ENCODE peak calls at places on chromosomes 5 and 9, in seven cellular contexts. Q is K562, J is psoas muscle, S is mucosa of descending colon, N is IMR-90, C is aorta, R is cardiac muscle cell. K is an unnamed sample.

GRCh38 chr5:176447538-176447981 is 625 bp upstream of the FAF2 start:
- DNase-seq in Q (peak; percentile 56), J (no peak), S (no peak), N (no peak), C (peak; percentile 86), R (no peak), K (no peak)

GRCh38 chr5:143033535-143034260 is 263.5 kb downstream of the ARHGAP26 start:
- DNase-seq in Q (no peak), J (no peak), S (no peak), N (peak; percentile 95), C (no peak), R (peak; percentile 86), K (no peak)

GRCh38 chr5:8508196-8508595 is 639.2 kb downstream of the MTRR start:
- DNase-seq in Q (no peak), J (no peak), S (no peak), N (peak; percentile 35), C (no peak), R (no peak), K (no peak)

GRCh38 chr5:68378204-68378830 is 162.8 kb downstream of the PIK3R1 start:
- DNase-seq in Q (no peak), J (no peak), S (no peak), N (no peak), C (no peak), R (no peak), K (no peak)

GRCh38 chr9:124280176-124280691 is 22.5 kb downstream of the NEK6 start:
- DNase-seq in Q (no peak), J (no peak), S (no peak), N (peak; percentile 91), C (peak; percentile 90), R (peak; percentile 93), K (peak; percentile 56)

GRCh38 chr5:92332039-92332438 is 948.9 kb upstream of the ARRDC3 start:
- DNase-seq in Q (no peak), J (no peak), S (no peak), N (peak; percentile 55), C (no peak), R (no peak), K (no peak)

GRCh38 chr5:44708611-44709010 is 100.1 kb upstream of the MRPS30 start:
- DNase-seq in Q (no peak), J (no peak), S (no peak), N (no peak), C (no peak), R (no peak), K (no peak)

GRCh38 chr5:134116291-134116690 is 1.8 kb downstream of the TCF7 start:
- DNase-seq in Q (no peak), J (no peak), S (no peak), N (no peak), C (no peak), R (no peak), K (no peak)

GRCh38 chr9:97475079-97475478 is 26.4 kb upstream of the TMOD1 start:
- DNase-seq in Q (no peak), J (no peak), S (no peak), N (peak; percentile 89), C (no peak), R (no peak), K (no peak)

GRCh38 chr9:115204827-115205506 is 87.0 kb upstream of the TNC start:
- DNase-seq in Q (no peak), J (no peak), S (no peak), N (peak; percentile 95), C (no peak), R (peak; percentile 71), K (no peak)

GRCh38 chr5:127440831-127441230 is 76.6 kb upstream of the PRRC1 start:
- DNase-seq in Q (no peak), J (no peak), S (no peak), N (no peak), C (no peak), R (peak; percentile 6), K (no peak)

GRCh38 chr9:2662496-2662895 is 40.9 kb downstream of the VLDLR start:
- DNase-seq in Q (no peak), J (no peak), S (no peak), N (no peak), C (no peak), R (no peak), K (no peak)

DNA sequence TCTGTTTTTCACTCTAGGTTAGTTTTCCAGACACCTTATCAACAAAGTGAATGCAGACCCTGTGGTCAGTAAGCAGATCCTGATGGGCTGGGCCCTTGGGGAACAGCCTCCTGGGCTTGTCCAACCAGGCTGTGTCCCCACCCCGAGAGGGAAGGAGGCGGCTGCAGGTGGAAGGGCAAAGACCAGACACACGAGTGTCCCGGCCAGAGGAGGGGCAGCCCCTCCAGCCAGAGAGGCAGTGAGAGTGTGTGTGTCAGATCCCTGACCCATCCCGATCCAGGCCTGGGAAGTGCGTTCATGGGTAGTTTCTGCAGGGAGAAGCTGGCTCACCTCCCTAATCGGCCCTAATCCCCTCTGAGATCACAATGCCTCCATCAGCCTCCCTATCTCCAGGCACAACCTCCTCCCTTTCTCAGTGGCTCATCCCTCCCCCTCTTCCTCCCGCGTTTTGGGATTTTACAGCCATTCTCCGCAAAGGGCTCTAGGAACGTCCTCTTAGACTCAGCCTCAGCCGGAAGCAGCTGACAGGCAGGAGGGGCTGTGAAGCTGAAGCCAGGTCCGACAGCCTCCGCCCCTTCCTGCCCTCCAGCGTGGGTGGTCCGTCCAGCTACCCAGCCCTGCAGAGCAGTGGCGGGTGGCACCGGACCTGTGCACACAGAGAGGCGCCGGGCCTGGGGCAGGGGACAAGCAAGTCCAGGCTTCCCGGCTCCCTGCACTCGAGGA is 9.7 kb downstream of the SLC12A7 start:
- DNase-seq in Q (peak; percentile 64), J (peak; percentile 74), S (peak; percentile 57), N (peak; percentile 18), C (no peak), R (peak; percentile 64), K (no peak)
- H3K4me1 ChIP-seq in Q (peaks cover 96% of the 10 kb centered on the region), J (peaks cover 24% of the 10 kb centered on the region), S (peaks cover 51% of the 10 kb centered on the region), N (peaks cover 2% of the 10 kb centered on the region), C (no peaks in the 10 kb centered on the region), R (peaks cover 45% of the 10 kb centered on the region), K (no peaks in the 10 kb centered on the region)

DNA sequence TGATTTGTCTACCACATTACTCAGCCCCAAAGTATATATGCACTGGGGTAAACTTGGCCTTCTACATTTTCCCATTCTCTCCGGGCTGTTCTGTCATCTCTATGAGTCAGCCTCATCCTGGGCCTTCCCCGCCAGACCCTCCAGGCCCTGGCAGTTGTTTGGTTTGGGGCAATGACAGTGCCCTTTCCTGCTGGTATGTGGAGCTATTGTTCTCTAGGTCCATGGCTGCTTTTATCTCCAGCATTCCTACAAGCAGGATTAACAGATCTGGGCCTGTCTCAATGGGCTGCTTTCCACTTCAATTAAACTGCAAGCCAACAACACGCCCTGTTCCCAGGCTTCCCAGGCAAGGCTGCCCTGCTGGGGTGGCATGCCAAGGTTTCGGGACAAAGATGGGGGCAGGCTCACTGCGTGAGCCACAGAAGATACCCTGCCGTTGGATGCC is 136.4 kb downstream of the SLIT3 start:
- DNase-seq in Q (no peak), J (no peak), S (no peak), N (no peak), C (no peak), R (peak; percentile 62), K (no peak)
- H3K4me1 ChIP-seq in Q (no peaks in the 10 kb centered on the region), J (no peaks in the 10 kb centered on the region), S (no peaks in the 10 kb centered on the region), N (no peaks in the 10 kb centered on the region), C (peaks cover 7% of the 10 kb centered on the region), R (peaks cover 35% of the 10 kb centered on the region), K (no peaks in the 10 kb centered on the region)

GRCh38 chr9:134355561-134356278 is 29.5 kb downstream of the RXRA start:
- DNase-seq in Q (peak; percentile 42), J (no peak), S (peak; percentile 82), N (no peak), C (no peak), R (no peak), K (no peak)

GRCh38 chr9:134357631-134358025 is 31.4 kb downstream of the RXRA start:
- DNase-seq in Q (no peak), J (no peak), S (no peak), N (no peak), C (no peak), R (no peak), K (no peak)

GRCh38 chr9:134355158-134355557 is 28.9 kb downstream of the RXRA start:
- DNase-seq in Q (no peak), J (no peak), S (no peak), N (no peak), C (no peak), R (no peak), K (no peak)

GRCh38 chr9:134358026-134358967 is 32.0 kb downstream of the RXRA start:
- DNase-seq in Q (no peak), J (no peak), S (no peak), N (peak; percentile 21), C (peak; percentile 87), R (peak; percentile 46), K (peak; percentile 61)

DNA sequence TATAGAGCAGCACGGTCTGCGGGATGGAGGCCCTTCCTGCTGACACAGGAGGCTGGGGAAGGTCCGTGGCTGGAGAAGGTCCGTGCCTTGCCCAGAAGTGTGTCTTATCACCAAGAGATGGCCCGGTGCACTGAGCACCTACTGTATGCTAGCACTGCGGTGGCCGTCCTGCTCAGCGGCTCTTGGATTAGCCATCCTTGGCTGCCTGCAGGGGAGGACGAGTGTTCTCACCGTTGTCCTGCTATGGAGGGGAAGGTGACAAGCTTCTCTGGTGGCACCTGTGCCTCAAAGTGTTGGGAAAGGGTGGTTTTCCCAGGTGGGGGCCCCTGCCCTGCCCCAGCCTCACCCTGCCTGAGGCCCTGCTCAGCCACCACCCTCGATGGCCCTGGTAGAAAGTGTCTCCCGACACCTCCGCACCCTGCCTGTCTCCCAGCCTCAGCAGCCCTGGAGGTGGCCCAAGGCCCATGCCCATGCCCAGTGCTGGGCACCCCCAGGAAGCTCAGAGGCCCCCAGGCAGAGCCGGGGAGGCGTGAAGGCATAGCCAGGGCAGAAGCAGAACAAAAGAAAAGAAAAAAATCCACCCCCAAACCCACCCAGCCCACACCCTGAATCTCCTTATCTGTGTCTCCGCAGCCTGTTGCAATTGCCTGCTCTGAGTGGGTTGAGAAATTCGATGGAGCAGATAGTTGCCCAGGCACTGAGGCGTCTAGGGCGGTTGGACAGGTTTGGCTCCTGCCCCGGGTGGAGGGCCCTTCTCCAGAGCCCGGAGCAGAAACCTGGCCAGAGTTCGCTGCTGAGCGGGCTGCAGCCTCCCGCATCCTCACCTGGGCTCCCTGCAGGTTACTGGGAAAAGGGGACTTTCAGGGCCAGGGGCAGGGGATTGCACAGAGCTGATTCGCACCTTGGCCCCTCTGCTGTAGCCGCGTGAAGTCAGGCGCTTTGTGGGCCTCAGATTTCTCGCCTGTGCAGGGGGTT is 30.5 kb downstream of the RXRA start:
- DNase-seq in Q (peak; percentile 87), J (no peak), S (no peak), N (no peak), C (no peak), R (peak; percentile 62), K (peak; percentile 38)
- H3K4me1 ChIP-seq in Q (peaks cover 97% of the 10 kb centered on the region), J (peaks cover 100% of the 10 kb centered on the region), S (peaks cover 66% of the 10 kb centered on the region), N (peaks cover 8% of the 10 kb centered on the region), C (no peaks in the 10 kb centered on the region), R (peaks cover 23% of the 10 kb centered on the region), K (peaks cover 55% of the 10 kb centered on the region)

GRCh38 chr9:107737610-107737986 is 248.0 kb upstream of the KLF4 start:
- DNase-seq in Q (no peak), J (no peak), S (no peak), N (no peak), C (no peak), R (no peak), K (no peak)
- H3K4me1 ChIP-seq in Q (peaks cover 4% of the 10 kb centered on the region), J (peaks cover 45% of the 10 kb centered on the region), S (peaks cover 27% of the 10 kb centered on the region), N (peaks cover 40% of the 10 kb centered on the region), C (no peaks in the 10 kb centered on the region), R (no peaks in the 10 kb centered on the region), K (peaks cover 14% of the 10 kb centered on the region)

K was measured in uterus.